ENCODE peak calls at places on chromosomes 5 and 9, in seven cellular contexts. One of them, this sample, is unnamed.

GRCh38 chr5:122871669-122872068 is 26.3 kb downstream of the SNX24 start:
- DNase-seq in stimulated activated CD4-positive, alpha-beta T cell treated with anti-CD3 and anti-CD28 coated beads, Interleukin-1b, Interleukin-23, amount 100 ng/mL, for 1 hour: no peak
- DNase-seq in posterior vena cava: no peak
- DNase-seq in EH: peak
- DNase-seq in effector memory CD8-positive, alpha-beta T cell: no peak
- DNase-seq in HuH-7: no peak
- DNase-seq in AG08396: no peak
- DNase-seq in this sample: no peak

GRCh38 chr9:131738838-131739191 is 1.1 kb downstream of the RAPGEF1 start:
- DNase-seq in stimulated activated CD4-positive, alpha-beta T cell treated with anti-CD3 and anti-CD28 coated beads, Interleukin-1b, Interleukin-23, amount 100 ng/mL, for 1 hour: no peak
- DNase-seq in posterior vena cava: no peak
- DNase-seq in EH: no peak
- DNase-seq in effector memory CD8-positive, alpha-beta T cell: no peak
- DNase-seq in HuH-7: peak
- DNase-seq in AG08396: no peak
- DNase-seq in this sample: no peak

GRCh38 chr5:2747372-2748179 is 3.9 kb downstream of the IRX2 start:
- DNase-seq in stimulated activated CD4-positive, alpha-beta T cell treated with anti-CD3 and anti-CD28 coated beads, Interleukin-1b, Interleukin-23, amount 100 ng/mL, for 1 hour: no peak
- DNase-seq in posterior vena cava: no peak
- DNase-seq in EH: no peak
- DNase-seq in effector memory CD8-positive, alpha-beta T cell: no peak
- DNase-seq in HuH-7: no peak
- DNase-seq in AG08396: no peak
- DNase-seq in this sample: no peak

GRCh38 chr5:73633060-73633459 is 7.1 kb downstream of the ARHGEF28 start:
- DNase-seq in stimulated activated CD4-positive, alpha-beta T cell treated with anti-CD3 and anti-CD28 coated beads, Interleukin-1b, Interleukin-23, amount 100 ng/mL, for 1 hour: no peak
- DNase-seq in posterior vena cava: no peak
- DNase-seq in EH: no peak
- DNase-seq in effector memory CD8-positive, alpha-beta T cell: no peak
- DNase-seq in HuH-7: no peak
- DNase-seq in AG08396: no peak
- DNase-seq in this sample: no peak

GRCh38 chr5:91499943-91500531 is 116.9 kb upstream of the ARRDC3 start:
- DNase-seq in stimulated activated CD4-positive, alpha-beta T cell treated with anti-CD3 and anti-CD28 coated beads, Interleukin-1b, Interleukin-23, amount 100 ng/mL, for 1 hour: no peak
- DNase-seq in posterior vena cava: no peak
- DNase-seq in EH: peak
- DNase-seq in effector memory CD8-positive, alpha-beta T cell: no peak
- DNase-seq in HuH-7: peak
- DNase-seq in AG08396: peak
- DNase-seq in this sample: peak

GRCh38 chr5:80744149-80744548 is 89.4 kb upstream of the DHFR start:
- DNase-seq in stimulated activated CD4-positive, alpha-beta T cell treated with anti-CD3 and anti-CD28 coated beads, Interleukin-1b, Interleukin-23, amount 100 ng/mL, for 1 hour: no peak
- DNase-seq in posterior vena cava: no peak
- DNase-seq in EH: no peak
- DNase-seq in effector memory CD8-positive, alpha-beta T cell: no peak
- DNase-seq in HuH-7: no peak
- DNase-seq in AG08396: no peak
- DNase-seq in this sample: no peak

GRCh38 chr5:125041798-125042197 is 295.4 kb upstream of the ZNF608 start:
- DNase-seq in stimulated activated CD4-positive, alpha-beta T cell treated with anti-CD3 and anti-CD28 coated beads, Interleukin-1b, Interleukin-23, amount 100 ng/mL, for 1 hour: no peak
- DNase-seq in posterior vena cava: no peak
- DNase-seq in EH: no peak
- DNase-seq in effector memory CD8-positive, alpha-beta T cell: no peak
- DNase-seq in HuH-7: no peak
- DNase-seq in AG08396: no peak
- DNase-seq in this sample: no peak

GRCh38 chr9:98284754-98285153 is 29.3 kb upstream of the TBC1D2 start:
- DNase-seq in stimulated activated CD4-positive, alpha-beta T cell treated with anti-CD3 and anti-CD28 coated beads, Interleukin-1b, Interleukin-23, amount 100 ng/mL, for 1 hour: no peak
- DNase-seq in posterior vena cava: no peak
- DNase-seq in EH: no peak
- DNase-seq in effector memory CD8-positive, alpha-beta T cell: no peak
- DNase-seq in HuH-7: no peak
- DNase-seq in AG08396: no peak
- DNase-seq in this sample: no peak

GRCh38 chr5:22611327-22611726 is 241.8 kb downstream of the CDH12 start:
- DNase-seq in stimulated activated CD4-positive, alpha-beta T cell treated with anti-CD3 and anti-CD28 coated beads, Interleukin-1b, Interleukin-23, amount 100 ng/mL, for 1 hour: no peak
- DNase-seq in posterior vena cava: no peak
- DNase-seq in EH: no peak
- DNase-seq in effector memory CD8-positive, alpha-beta T cell: no peak
- DNase-seq in HuH-7: no peak
- DNase-seq in AG08396: no peak
- DNase-seq in this sample: no peak

GRCh38 chr9:131438190-131438589 is 44.3 kb downstream of the PRRC2B start:
- DNase-seq in stimulated activated CD4-positive, alpha-beta T cell treated with anti-CD3 and anti-CD28 coated beads, Interleukin-1b, Interleukin-23, amount 100 ng/mL, for 1 hour: no peak
- DNase-seq in posterior vena cava: no peak
- DNase-seq in EH: no peak
- DNase-seq in effector memory CD8-positive, alpha-beta T cell: no peak
- DNase-seq in HuH-7: no peak
- DNase-seq in AG08396: no peak
- DNase-seq in this sample: no peak

GRCh38 chr5:76958976-76959767 is 6.3 kb downstream of the CRHBP start:
- DNase-seq in stimulated activated CD4-positive, alpha-beta T cell treated with anti-CD3 and anti-CD28 coated beads, Interleukin-1b, Interleukin-23, amount 100 ng/mL, for 1 hour: no peak
- DNase-seq in posterior vena cava: no peak
- DNase-seq in EH: peak
- DNase-seq in effector memory CD8-positive, alpha-beta T cell: no peak
- DNase-seq in HuH-7: no peak
- DNase-seq in AG08396: no peak
- DNase-seq in this sample: no peak

GRCh38 chr9:27784999-27785713 is 211.9 kb upstream of the C9orf72 start:
- DNase-seq in stimulated activated CD4-positive, alpha-beta T cell treated with anti-CD3 and anti-CD28 coated beads, Interleukin-1b, Interleukin-23, amount 100 ng/mL, for 1 hour: no peak
- DNase-seq in posterior vena cava: no peak
- DNase-seq in EH: no peak
- DNase-seq in effector memory CD8-positive, alpha-beta T cell: no peak
- DNase-seq in HuH-7: no peak
- DNase-seq in AG08396: no peak
- DNase-seq in this sample: no peak

GRCh38 chr5:92942762-92943161 is 638.3 kb downstream of the NR2F1-AS1 start:
- DNase-seq in stimulated activated CD4-positive, alpha-beta T cell treated with anti-CD3 and anti-CD28 coated beads, Interleukin-1b, Interleukin-23, amount 100 ng/mL, for 1 hour: no peak
- DNase-seq in posterior vena cava: no peak
- DNase-seq in EH: no peak
- DNase-seq in effector memory CD8-positive, alpha-beta T cell: no peak
- DNase-seq in HuH-7: peak
- DNase-seq in AG08396: no peak
- DNase-seq in this sample: no peak

GRCh38 chr9:122445155-122445749 is 32.5 kb downstream of the OR1J1 start:
- DNase-seq in stimulated activated CD4-positive, alpha-beta T cell treated with anti-CD3 and anti-CD28 coated beads, Interleukin-1b, Interleukin-23, amount 100 ng/mL, for 1 hour: no peak
- DNase-seq in posterior vena cava: no peak
- DNase-seq in EH: peak
- DNase-seq in effector memory CD8-positive, alpha-beta T cell: no peak
- DNase-seq in HuH-7: no peak
- DNase-seq in AG08396: peak
- DNase-seq in this sample: no peak

GRCh38 chr5:135719428-135720063 is 114.9 kb upstream of the SLC25A48 start:
- DNase-seq in stimulated activated CD4-positive, alpha-beta T cell treated with anti-CD3 and anti-CD28 coated beads, Interleukin-1b, Interleukin-23, amount 100 ng/mL, for 1 hour: no peak
- DNase-seq in posterior vena cava: no peak
- DNase-seq in EH: no peak
- DNase-seq in effector memory CD8-positive, alpha-beta T cell: no peak
- DNase-seq in HuH-7: no peak
- DNase-seq in AG08396: no peak
- DNase-seq in this sample: no peak

GRCh38 chr9:127991017-127991756 is 10.4 kb upstream of the EEIG1 start:
- DNase-seq in stimulated activated CD4-positive, alpha-beta T cell treated with anti-CD3 and anti-CD28 coated beads, Interleukin-1b, Interleukin-23, amount 100 ng/mL, for 1 hour: no peak
- DNase-seq in posterior vena cava: no peak
- DNase-seq in EH: no peak
- DNase-seq in effector memory CD8-positive, alpha-beta T cell: no peak
- DNase-seq in HuH-7: no peak
- DNase-seq in AG08396: no peak
- DNase-seq in this sample: no peak

GRCh38 chr5:10111575-10111974 is 138.1 kb downstream of the ATPSCKMT start:
- DNase-seq in stimulated activated CD4-positive, alpha-beta T cell treated with anti-CD3 and anti-CD28 coated beads, Interleukin-1b, Interleukin-23, amount 100 ng/mL, for 1 hour: no peak
- DNase-seq in posterior vena cava: no peak
- DNase-seq in EH: peak
- DNase-seq in effector memory CD8-positive, alpha-beta T cell: no peak
- DNase-seq in HuH-7: peak
- DNase-seq in AG08396: peak
- DNase-seq in this sample: peak

GRCh38 chr5:38467353-38468040 is 88.9 kb downstream of the LIFR start:
- DNase-seq in stimulated activated CD4-positive, alpha-beta T cell treated with anti-CD3 and anti-CD28 coated beads, Interleukin-1b, Interleukin-23, amount 100 ng/mL, for 1 hour: no peak
- DNase-seq in posterior vena cava: peak
- DNase-seq in EH: peak
- DNase-seq in effector memory CD8-positive, alpha-beta T cell: no peak
- DNase-seq in HuH-7: no peak
- DNase-seq in AG08396: no peak
- DNase-seq in this sample: no peak

GRCh38 chr5:123088031-123088805 is 823 bp upstream of the PRDM6 start:
- DNase-seq in stimulated activated CD4-positive, alpha-beta T cell treated with anti-CD3 and anti-CD28 coated beads, Interleukin-1b, Interleukin-23, amount 100 ng/mL, for 1 hour: no peak
- DNase-seq in posterior vena cava: peak
- DNase-seq in EH: no peak
- DNase-seq in effector memory CD8-positive, alpha-beta T cell: no peak
- DNase-seq in HuH-7: peak
- DNase-seq in AG08396: peak
- DNase-seq in this sample: no peak

GRCh38 chr5:179268399-179268952 is 76.8 kb downstream of the ADAMTS2 start:
- DNase-seq in stimulated activated CD4-positive, alpha-beta T cell treated with anti-CD3 and anti-CD28 coated beads, Interleukin-1b, Interleukin-23, amount 100 ng/mL, for 1 hour: no peak
- DNase-seq in posterior vena cava: peak
- DNase-seq in EH: no peak
- DNase-seq in effector memory CD8-positive, alpha-beta T cell: no peak
- DNase-seq in HuH-7: no peak
- DNase-seq in AG08396: no peak
- DNase-seq in this sample: no peak

GRCh38 chr9:128792978-128793686 is 6.1 kb downstream of the TBC1D13 start:
- DNase-seq in stimulated activated CD4-positive, alpha-beta T cell treated with anti-CD3 and anti-CD28 coated beads, Interleukin-1b, Interleukin-23, amount 100 ng/mL, for 1 hour: no peak
- DNase-seq in posterior vena cava: no peak
- DNase-seq in EH: no peak
- DNase-seq in effector memory CD8-positive, alpha-beta T cell: no peak
- DNase-seq in HuH-7: no peak
- DNase-seq in AG08396: no peak
- DNase-seq in this sample: no peak

GRCh38 chr5:179323026-179323571 is 22.2 kb downstream of the ADAMTS2 start:
- DNase-seq in stimulated activated CD4-positive, alpha-beta T cell treated with anti-CD3 and anti-CD28 coated beads, Interleukin-1b, Interleukin-23, amount 100 ng/mL, for 1 hour: no peak
- DNase-seq in posterior vena cava: peak
- DNase-seq in EH: no peak
- DNase-seq in effector memory CD8-positive, alpha-beta T cell: no peak
- DNase-seq in HuH-7: no peak
- DNase-seq in AG08396: no peak
- DNase-seq in this sample: no peak

GRCh38 chr9:83620841-83621636 is 1.9 kb upstream of the IDNK start:
- DNase-seq in stimulated activated CD4-positive, alpha-beta T cell treated with anti-CD3 and anti-CD28 coated beads, Interleukin-1b, Interleukin-23, amount 100 ng/mL, for 1 hour: no peak
- DNase-seq in posterior vena cava: no peak
- DNase-seq in EH: peak
- DNase-seq in effector memory CD8-positive, alpha-beta T cell: peak
- DNase-seq in HuH-7: peak
- DNase-seq in AG08396: peak
- DNase-seq in this sample: peak

GRCh38 chr5:71954329-71954728 is 152.9 kb upstream of the MAP1B start:
- DNase-seq in stimulated activated CD4-positive, alpha-beta T cell treated with anti-CD3 and anti-CD28 coated beads, Interleukin-1b, Interleukin-23, amount 100 ng/mL, for 1 hour: no peak
- DNase-seq in posterior vena cava: no peak
- DNase-seq in EH: no peak
- DNase-seq in effector memory CD8-positive, alpha-beta T cell: no peak
- DNase-seq in HuH-7: no peak
- DNase-seq in AG08396: no peak
- DNase-seq in this sample: no peak